ENCODE peak calls at places on chromosomes 5 and 9, in ten cellular contexts. One of them, this sample, is unnamed.
A peak's percentile ranks its signal among the peaks of the same experiment; 100 is the strongest.

GRCh38 chr5:111518747-111519146 is 6.4 kb upstream of the STARD4 start:
- DNase-seq in activated T-cell treated with anti-CD3 and anti-CD28 coated beads, Interleukin-2, amount 50 U/mL, for 24 hours: no peak
- DNase-seq in GM03348: no peak
- DNase-seq in iris pigment epithelial cell: no peak
- DNase-seq in glutamatergic neuron: no peak
- DNase-seq in fibroblast of villous mesenchyme: peak; percentile 49
- DNase-seq in fibroblast of gingiva: no peak
- DNase-seq in HEK293T: no peak
- DNase-seq in fibroblast of the aortic adventitia: no peak
- DNase-seq in EH: no peak
- DNase-seq in this sample: no peak

GRCh38 chr9:134055981-134056461 is 11.8 kb downstream of the BRD3 start:
- DNase-seq in GM03348: peak; percentile 95
- DNase-seq in fibroblast of villous mesenchyme: peak; percentile 47
- DNase-seq in EH: peak; percentile 65
- DNase-seq in activated T-cell treated with anti-CD3 and anti-CD28 coated beads, Interleukin-2, amount 50 U/mL, for 24 hours: no peak
- DNase-seq in glutamatergic neuron: peak; percentile 18
- DNase-seq in fibroblast of gingiva: peak; percentile 92
- DNase-seq in HEK293T: no peak
- DNase-seq in fibroblast of the aortic adventitia: peak; percentile 90
- DNase-seq in iris pigment epithelial cell: peak; percentile 82
- DNase-seq in this sample: peak; percentile 53

GRCh38 chr9:105646879-105647594 is 15.2 kb upstream of the TAL2 start:
- DNase-seq in activated T-cell treated with anti-CD3 and anti-CD28 coated beads, Interleukin-2, amount 50 U/mL, for 24 hours: no peak
- DNase-seq in glutamatergic neuron: no peak
- DNase-seq in iris pigment epithelial cell: no peak
- DNase-seq in HEK293T: no peak
- DNase-seq in fibroblast of the aortic adventitia: no peak
- DNase-seq in fibroblast of gingiva: no peak
- DNase-seq in GM03348: no peak
- DNase-seq in EH: no peak
- DNase-seq in fibroblast of villous mesenchyme: no peak
- DNase-seq in this sample: no peak

GRCh38 chr5:18771097-18771610 is 1136.9 kb downstream of the TAF11L14 start:
- DNase-seq in iris pigment epithelial cell: no peak
- DNase-seq in activated T-cell treated with anti-CD3 and anti-CD28 coated beads, Interleukin-2, amount 50 U/mL, for 24 hours: no peak
- DNase-seq in glutamatergic neuron: no peak
- DNase-seq in fibroblast of villous mesenchyme: no peak
- DNase-seq in EH: no peak
- DNase-seq in fibroblast of gingiva: no peak
- DNase-seq in HEK293T: no peak
- DNase-seq in GM03348: no peak
- DNase-seq in fibroblast of the aortic adventitia: no peak
- DNase-seq in this sample: no peak

GRCh38 chr5:179301796-179302195 is 43.5 kb downstream of the ADAMTS2 start:
- DNase-seq in fibroblast of villous mesenchyme: no peak
- DNase-seq in fibroblast of the aortic adventitia: no peak
- DNase-seq in EH: no peak
- DNase-seq in HEK293T: no peak
- DNase-seq in fibroblast of gingiva: no peak
- DNase-seq in GM03348: no peak
- DNase-seq in iris pigment epithelial cell: no peak
- DNase-seq in activated T-cell treated with anti-CD3 and anti-CD28 coated beads, Interleukin-2, amount 50 U/mL, for 24 hours: no peak
- DNase-seq in glutamatergic neuron: no peak
- DNase-seq in this sample: no peak

GRCh38 chr5:153276151-153276550 is 214.3 kb upstream of the GRIA1 start:
- DNase-seq in activated T-cell treated with anti-CD3 and anti-CD28 coated beads, Interleukin-2, amount 50 U/mL, for 24 hours: no peak
- DNase-seq in fibroblast of villous mesenchyme: peak; percentile 61
- DNase-seq in fibroblast of gingiva: no peak
- DNase-seq in GM03348: peak; percentile 19
- DNase-seq in fibroblast of the aortic adventitia: peak; percentile 15
- DNase-seq in HEK293T: peak; percentile 11
- DNase-seq in EH: peak; percentile 37
- DNase-seq in glutamatergic neuron: no peak
- DNase-seq in iris pigment epithelial cell: peak; percentile 15
- DNase-seq in this sample: no peak

GRCh38 chr9:136061405-136061804 is 33.7 kb downstream of the NACC2 start:
- DNase-seq in glutamatergic neuron: no peak
- DNase-seq in GM03348: no peak
- DNase-seq in fibroblast of gingiva: no peak
- DNase-seq in activated T-cell treated with anti-CD3 and anti-CD28 coated beads, Interleukin-2, amount 50 U/mL, for 24 hours: peak; percentile 20
- DNase-seq in iris pigment epithelial cell: no peak
- DNase-seq in fibroblast of the aortic adventitia: no peak
- DNase-seq in fibroblast of villous mesenchyme: no peak
- DNase-seq in EH: no peak
- DNase-seq in HEK293T: no peak
- DNase-seq in this sample: no peak

GRCh38 chr5:66151491-66151890 is 7.4 kb downstream of the SREK1 start:
- DNase-seq in fibroblast of gingiva: no peak
- DNase-seq in glutamatergic neuron: no peak
- DNase-seq in iris pigment epithelial cell: no peak
- DNase-seq in fibroblast of villous mesenchyme: no peak
- DNase-seq in EH: no peak
- DNase-seq in activated T-cell treated with anti-CD3 and anti-CD28 coated beads, Interleukin-2, amount 50 U/mL, for 24 hours: no peak
- DNase-seq in HEK293T: no peak
- DNase-seq in fibroblast of the aortic adventitia: no peak
- DNase-seq in GM03348: no peak
- DNase-seq in this sample: no peak

GRCh38 chr5:43772601-43773031 is 169.6 kb downstream of the NNT start:
- DNase-seq in HEK293T: no peak
- DNase-seq in iris pigment epithelial cell: peak; percentile 73
- DNase-seq in GM03348: no peak
- DNase-seq in glutamatergic neuron: no peak
- DNase-seq in fibroblast of villous mesenchyme: peak; percentile 79
- DNase-seq in EH: peak; percentile 46
- DNase-seq in fibroblast of the aortic adventitia: peak; percentile 95
- DNase-seq in activated T-cell treated with anti-CD3 and anti-CD28 coated beads, Interleukin-2, amount 50 U/mL, for 24 hours: no peak
- DNase-seq in fibroblast of gingiva: peak; percentile 47
- DNase-seq in this sample: peak; percentile 15

GRCh38 chr5:143890475-143890874 is 78.5 kb downstream of the HMHB1 start:
- DNase-seq in GM03348: no peak
- DNase-seq in glutamatergic neuron: no peak
- DNase-seq in activated T-cell treated with anti-CD3 and anti-CD28 coated beads, Interleukin-2, amount 50 U/mL, for 24 hours: no peak
- DNase-seq in fibroblast of the aortic adventitia: no peak
- DNase-seq in iris pigment epithelial cell: peak; percentile 33
- DNase-seq in fibroblast of villous mesenchyme: peak; percentile 12
- DNase-seq in HEK293T: no peak
- DNase-seq in fibroblast of gingiva: no peak
- DNase-seq in EH: no peak
- DNase-seq in this sample: no peak

GRCh38 chr9:114387678-114388431 is at the start of gene AKNA:
- DNase-seq in HEK293T: no peak
- DNase-seq in GM03348: peak; percentile 80
- DNase-seq in fibroblast of the aortic adventitia: peak; percentile 72
- DNase-seq in iris pigment epithelial cell: peak; percentile 83
- DNase-seq in glutamatergic neuron: peak; percentile 52
- DNase-seq in activated T-cell treated with anti-CD3 and anti-CD28 coated beads, Interleukin-2, amount 50 U/mL, for 24 hours: peak; percentile 87
- DNase-seq in EH: peak; percentile 83
- DNase-seq in fibroblast of villous mesenchyme: peak; percentile 86
- DNase-seq in fibroblast of gingiva: peak; percentile 78
- DNase-seq in this sample: peak; percentile 69

GRCh38 chr5:55331321-55331720 is 23.5 kb downstream of the MTREX start:
- DNase-seq in activated T-cell treated with anti-CD3 and anti-CD28 coated beads, Interleukin-2, amount 50 U/mL, for 24 hours: no peak
- DNase-seq in HEK293T: no peak
- DNase-seq in glutamatergic neuron: no peak
- DNase-seq in fibroblast of the aortic adventitia: no peak
- DNase-seq in EH: no peak
- DNase-seq in iris pigment epithelial cell: no peak
- DNase-seq in fibroblast of gingiva: no peak
- DNase-seq in fibroblast of villous mesenchyme: peak; percentile 26
- DNase-seq in GM03348: no peak
- DNase-seq in this sample: no peak

GRCh38 chr5:134088994-134089560 is 25.4 kb upstream of the TCF7 start:
- DNase-seq in fibroblast of gingiva: peak; percentile 75
- DNase-seq in HEK293T: no peak
- DNase-seq in EH: no peak
- DNase-seq in GM03348: no peak
- DNase-seq in activated T-cell treated with anti-CD3 and anti-CD28 coated beads, Interleukin-2, amount 50 U/mL, for 24 hours: no peak
- DNase-seq in fibroblast of villous mesenchyme: no peak
- DNase-seq in iris pigment epithelial cell: no peak
- DNase-seq in glutamatergic neuron: no peak
- DNase-seq in fibroblast of the aortic adventitia: no peak
- DNase-seq in this sample: no peak

GRCh38 chr5:107557051-107557658 is 113.6 kb downstream of the EFNA5 start:
- DNase-seq in activated T-cell treated with anti-CD3 and anti-CD28 coated beads, Interleukin-2, amount 50 U/mL, for 24 hours: no peak
- DNase-seq in HEK293T: peak; percentile 35
- DNase-seq in fibroblast of the aortic adventitia: no peak
- DNase-seq in fibroblast of villous mesenchyme: no peak
- DNase-seq in iris pigment epithelial cell: peak; percentile 29
- DNase-seq in fibroblast of gingiva: peak; percentile 74
- DNase-seq in EH: peak; percentile 89
- DNase-seq in glutamatergic neuron: peak; percentile 27
- DNase-seq in GM03348: no peak
- DNase-seq in this sample: peak; percentile 60

GRCh38 chr9:21060919-21061561 is 16.7 kb downstream of the IFNB1 start:
- DNase-seq in fibroblast of villous mesenchyme: peak; percentile 61
- DNase-seq in activated T-cell treated with anti-CD3 and anti-CD28 coated beads, Interleukin-2, amount 50 U/mL, for 24 hours: no peak
- DNase-seq in fibroblast of the aortic adventitia: peak; percentile 25
- DNase-seq in EH: peak; percentile 68
- DNase-seq in glutamatergic neuron: no peak
- DNase-seq in HEK293T: no peak
- DNase-seq in fibroblast of gingiva: peak; percentile 80
- DNase-seq in iris pigment epithelial cell: peak; percentile 38
- DNase-seq in GM03348: peak; percentile 44
- DNase-seq in this sample: peak; percentile 62

GRCh38 chr5:163459465-163459887 is 426 bp downstream of the NUDCD2 start:
- DNase-seq in fibroblast of the aortic adventitia: peak; percentile 16
- DNase-seq in EH: no peak
- DNase-seq in iris pigment epithelial cell: peak; percentile 52
- DNase-seq in HEK293T: no peak
- DNase-seq in glutamatergic neuron: no peak
- DNase-seq in GM03348: no peak
- DNase-seq in activated T-cell treated with anti-CD3 and anti-CD28 coated beads, Interleukin-2, amount 50 U/mL, for 24 hours: no peak
- DNase-seq in fibroblast of gingiva: no peak
- DNase-seq in fibroblast of villous mesenchyme: peak; percentile 59
- DNase-seq in this sample: no peak

GRCh38 chr9:118336167-118336951 is 632.2 kb downstream of the TLR4 start:
- DNase-seq in fibroblast of the aortic adventitia: peak; percentile 4
- DNase-seq in GM03348: no peak
- DNase-seq in activated T-cell treated with anti-CD3 and anti-CD28 coated beads, Interleukin-2, amount 50 U/mL, for 24 hours: no peak
- DNase-seq in fibroblast of villous mesenchyme: no peak
- DNase-seq in iris pigment epithelial cell: no peak
- DNase-seq in fibroblast of gingiva: no peak
- DNase-seq in HEK293T: no peak
- DNase-seq in glutamatergic neuron: no peak
- DNase-seq in EH: no peak
- DNase-seq in this sample: no peak

GRCh38 chr5:111697215-111697614 is 59.8 kb downstream of the NREP start:
- DNase-seq in fibroblast of the aortic adventitia: peak; percentile 38
- DNase-seq in GM03348: no peak
- DNase-seq in glutamatergic neuron: no peak
- DNase-seq in iris pigment epithelial cell: peak; percentile 19
- DNase-seq in fibroblast of villous mesenchyme: no peak
- DNase-seq in EH: no peak
- DNase-seq in activated T-cell treated with anti-CD3 and anti-CD28 coated beads, Interleukin-2, amount 50 U/mL, for 24 hours: no peak
- DNase-seq in HEK293T: no peak
- DNase-seq in fibroblast of gingiva: no peak
- DNase-seq in this sample: no peak

GRCh38 chr9:76987594-76988200 is 31.8 kb upstream of the FOXB2 start:
- DNase-seq in HEK293T: peak; percentile 60
- DNase-seq in activated T-cell treated with anti-CD3 and anti-CD28 coated beads, Interleukin-2, amount 50 U/mL, for 24 hours: no peak
- DNase-seq in glutamatergic neuron: peak; percentile 33
- DNase-seq in fibroblast of villous mesenchyme: peak; percentile 45
- DNase-seq in fibroblast of the aortic adventitia: peak; percentile 65
- DNase-seq in GM03348: peak; percentile 67
- DNase-seq in iris pigment epithelial cell: peak; percentile 45
- DNase-seq in EH: peak; percentile 59
- DNase-seq in fibroblast of gingiva: peak; percentile 29
- DNase-seq in this sample: peak; percentile 43

GRCh38 chr5:95986937-95987520 is 25.4 kb upstream of the ELL2 start:
- DNase-seq in GM03348: no peak
- DNase-seq in fibroblast of villous mesenchyme: no peak
- DNase-seq in HEK293T: no peak
- DNase-seq in activated T-cell treated with anti-CD3 and anti-CD28 coated beads, Interleukin-2, amount 50 U/mL, for 24 hours: no peak
- DNase-seq in fibroblast of gingiva: no peak
- DNase-seq in EH: no peak
- DNase-seq in iris pigment epithelial cell: no peak
- DNase-seq in fibroblast of the aortic adventitia: no peak
- DNase-seq in glutamatergic neuron: no peak
- DNase-seq in this sample: no peak

GRCh38 chr9:128274245-128274644 is 1.6 kb downstream of the GOLGA2 start:
- DNase-seq in iris pigment epithelial cell: no peak
- DNase-seq in GM03348: no peak
- DNase-seq in EH: no peak
- DNase-seq in glutamatergic neuron: no peak
- DNase-seq in activated T-cell treated with anti-CD3 and anti-CD28 coated beads, Interleukin-2, amount 50 U/mL, for 24 hours: no peak
- DNase-seq in HEK293T: no peak
- DNase-seq in fibroblast of gingiva: no peak
- DNase-seq in fibroblast of the aortic adventitia: no peak
- DNase-seq in fibroblast of villous mesenchyme: no peak
- DNase-seq in this sample: no peak

GRCh38 chr5:7395432-7396168 is at the start of gene ADCY2:
- DNase-seq in iris pigment epithelial cell: no peak
- DNase-seq in HEK293T: no peak
- DNase-seq in glutamatergic neuron: peak; percentile 34
- DNase-seq in activated T-cell treated with anti-CD3 and anti-CD28 coated beads, Interleukin-2, amount 50 U/mL, for 24 hours: no peak
- DNase-seq in fibroblast of gingiva: no peak
- DNase-seq in fibroblast of the aortic adventitia: no peak
- DNase-seq in EH: no peak
- DNase-seq in fibroblast of villous mesenchyme: no peak
- DNase-seq in GM03348: peak; percentile 11
- DNase-seq in this sample: no peak

This sample was measured in HFFc6.